ENCODE peak calls at places on chromosomes 7 and 10, in five cellular contexts. D, X, N, G and O are unnamed samples.

GRCh38 chr7:136526408-136527105 is 341.9 kb upstream of the CHRM2 start:
- DNase-seq in G (no peak), X (no peak), N (no peak), D (no peak), O (no peak)

GRCh38 chr10:89481662-89482061 is 53.7 kb downstream of the SLC16A12 start:
- DNase-seq in D (no peak), N (peak), X (peak), G (no peak), O (no peak)

GRCh38 chr7:128904381-128905197 is 5.9 kb downstream of the KCP start:
- DNase-seq in X (peak), N (peak), G (peak), D (peak), O (no peak)

GRCh38 chr10:5943536-5943935 is 33.8 kb downstream of the IL15RA start:
- DNase-seq in D (no peak), G (no peak), N (no peak), X (peak), O (no peak)

GRCh38 chr10:69742928-69743602 is 58.6 kb upstream of the COL13A1 start:
- DNase-seq in D (no peak), X (peak), G (no peak), N (peak), O (no peak)

GRCh38 chr7:32347244-32347828 is 142.8 kb downstream of the LSM5 start:
- DNase-seq in D (no peak), X (peak), N (peak), G (no peak), O (no peak)

GRCh38 chr10:132540456-132540855 is 2.9 kb downstream of the INPP5A start:
- DNase-seq in N (no peak), X (peak), D (no peak), G (no peak), O (no peak)

GRCh38 chr10:99656199-99657064 is 2.9 kb upstream of the ENTPD7 start:
- DNase-seq in N (no peak), X (peak), G (no peak), D (no peak), O (no peak)

GRCh38 chr10:70480254-70480861 is 1.8 kb downstream of the PALD1 start:
- DNase-seq in N (no peak), D (peak), X (no peak), G (no peak), O (peak)

GRCh38 chr7:48074231-48074654 is 14.8 kb upstream of the UPP1 start:
- DNase-seq in X (no peak), G (no peak), N (peak), D (no peak), O (no peak)

GRCh38 chr7:1675036-1675671 is 5.1 kb downstream of the ELFN1 start:
- DNase-seq in N (no peak), D (no peak), G (no peak), X (no peak), O (no peak)

GRCh38 chr7:85829817-85830432 is 643.1 kb upstream of the SEMA3D start:
- DNase-seq in D (no peak), X (peak), G (no peak), N (peak), O (no peak)

GRCh38 chr7:4472739-4473138 is 209.4 kb upstream of the FOXK1 start:
- DNase-seq in G (no peak), D (no peak), N (no peak), X (no peak), O (no peak)

GRCh38 chr10:127906548-127907377 is at the start of gene PTPRE:
- DNase-seq in X (peak), G (no peak), D (peak), N (peak), O (peak)

GRCh38 chr7:69778138-69778537 is 179.9 kb downstream of the AUTS2 start:
- DNase-seq in X (no peak), D (no peak), N (no peak), G (no peak), O (no peak)

GRCh38 chr10:73892314-73893080 is 18.1 kb upstream of the CAMK2G start:
- DNase-seq in G (no peak), X (peak), N (peak), D (no peak), O (no peak)

GRCh38 chr7:82980130-82980529 is 182.6 kb downstream of the PCLO start:
- DNase-seq in G (no peak), X (no peak), N (no peak), D (no peak), O (no peak)

GRCh38 chr10:61964059-61964709 is 62.7 kb downstream of the ARID5B start:
- DNase-seq in N (no peak), G (no peak), D (no peak), X (no peak), O (no peak)

GRCh38 chr10:130002606-130003005 is 38.5 kb upstream of the EBF3 start:
- DNase-seq in X (no peak), D (no peak), N (no peak), G (no peak), O (no peak)

GRCh38 chr7:152142976-152143665 is 117.6 kb downstream of the GALNT11 start:
- DNase-seq in X (no peak), N (no peak), G (no peak), D (no peak), O (no peak)

GRCh38 chr10:31774291-31774900 is 154.2 kb downstream of the ARHGAP12 start:
- DNase-seq in G (no peak), D (no peak), X (no peak), N (no peak), O (no peak)

GRCh38 chr7:118214051-118214832 is 10.3 kb upstream of the ANKRD7 start:
- DNase-seq in D (peak), X (peak), G (peak), N (peak), O (peak)

GRCh38 chr10:35124540-35124939 is 2.1 kb upstream of the CREM start:
- DNase-seq in X (no peak), N (no peak), D (no peak), G (no peak), O (no peak)

GRCh38 chr7:39069046-39069445 is 91.3 kb downstream of the POU6F2 start:
- DNase-seq in D (no peak), N (no peak), G (no peak), X (no peak), O (no peak)

GRCh38 chr7:30913821-30914515 is 2.3 kb downstream of the AQP1 start:
- DNase-seq in X (no peak), N (no peak), G (no peak), D (no peak), O (no peak)

GRCh38 chr7:20647908-20648776 is 32.7 kb downstream of the ABCB5 start:
- DNase-seq in G (no peak), D (no peak), N (peak), X (peak), O (no peak)

GRCh38 chr7:144384555-144385245 is 18.8 kb downstream of the NOBOX start:
- DNase-seq in D (no peak), X (peak), G (no peak), N (no peak), O (no peak)

GRCh38 chr7:46934198-46934825 is 647.6 kb downstream of the TNS3 start:
- DNase-seq in X (peak), N (no peak), G (no peak), D (no peak), O (no peak)

GRCh38 chr10:78865518-78865835 is 203.3 kb upstream of the ZMIZ1 start:
- DNase-seq in D (no peak), X (peak), N (no peak), G (no peak), O (no peak)

GRCh38 chr7:77831481-77831880 is 32.9 kb downstream of the PHTF2 start:
- DNase-seq in X (no peak), N (no peak), G (no peak), D (no peak), O (no peak)